ENCODE peak calls at places on chromosomes 2 and 18, in five cellular contexts. D is upper lobe of right lung; H is aorta; I is IMR-90; W is naive thymus-derived CD4-positive, alpha-beta T cell. U is an unnamed sample.

GRCh38 chr2:152459116-152459515 is 124.1 kb downstream of the FMNL2 start:
- ATAC-seq in W (no peak), D (no peak), H (no peak), I (no peak), U (no peak)

GRCh38 chr2:232528746-232529445 is 2.9 kb downstream of the CHRND start:
- ATAC-seq in H (no peak), I (no peak), W (peak), D (peak), U (no peak)

GRCh38 chr18:79625195-79625923 is 54.2 kb upstream of the CTDP1 start:
- ATAC-seq in H (no peak), W (peak), D (peak), I (no peak), U (no peak)

GRCh38 chr2:70851704-70852103 is 16.1 kb upstream of the CD207 start:
- ATAC-seq in D (peak), I (no peak), W (peak), H (no peak), U (no peak)

GRCh38 chr2:169415233-169415748 is 53.0 kb upstream of the LRP2 start:
- ATAC-seq in H (no peak), D (no peak), W (no peak), I (no peak), U (no peak)

GRCh38 chr2:134310450-134311079 is 56.7 kb downstream of the MGAT5 start:
- ATAC-seq in I (no peak), W (no peak), H (peak), D (no peak), U (no peak)

GRCh38 chr2:158486970-158487325 is 30.2 kb downstream of the PKP4 start:
- ATAC-seq in W (no peak), H (no peak), D (no peak), I (peak), U (no peak)

GRCh38 chr2:217873371-217873770 is 129.4 kb downstream of the TNS1 start:
- ATAC-seq in H (no peak), W (no peak), I (no peak), D (no peak), U (no peak)

GRCh38 chr2:129466389-129466788 is 513.1 kb upstream of the RAB6C start:
- ATAC-seq in D (no peak), I (no peak), H (no peak), W (no peak), U (no peak)

GRCh38 chr18:57809190-57809589 is 6.1 kb upstream of the ATP8B1 start:
- ATAC-seq in I (no peak), D (no peak), W (no peak), H (no peak), U (no peak)

GRCh38 chr18:24928479-24928878 is 423.5 kb downstream of the ZNF521 start:
- ATAC-seq in H (no peak), W (no peak), I (no peak), D (no peak), U (no peak)

GRCh38 chr2:62627667-62628066 is 77.8 kb upstream of the EHBP1 start:
- ATAC-seq in W (no peak), I (no peak), D (no peak), H (no peak), U (no peak)

GRCh38 chr2:28239152-28239551 is 153.5 kb upstream of the FOSL2 start:
- ATAC-seq in H (no peak), W (no peak), D (no peak), I (no peak), U (no peak)

GRCh38 chr2:181371782-181372292 is 85.3 kb upstream of the ITGA4 start:
- ATAC-seq in W (no peak), D (no peak), H (no peak), I (no peak), U (peak)

GRCh38 chr2:9319338-9319715 is 104.0 kb downstream of the ITGB1BP1 start:
- ATAC-seq in W (no peak), H (peak), D (peak), I (no peak), U (no peak)

GRCh38 chr2:38217401-38218188 is 141.6 kb upstream of the CYP1B1 start:
- ATAC-seq in D (no peak), I (no peak), W (no peak), H (no peak), U (no peak)

GRCh38 chr2:708667-709066 is 31.5 kb upstream of the TMEM18 start:
- ATAC-seq in D (peak), W (no peak), I (no peak), H (peak), U (no peak)

GRCh38 chr2:197140045-197140444 is 170.5 kb downstream of the ANKRD44 start:
- ATAC-seq in W (peak), H (no peak), D (no peak), I (no peak), U (no peak)

GRCh38 chr2:82013641-82014040 is 1709.1 kb upstream of the LRRTM1 start:
- ATAC-seq in H (no peak), I (no peak), D (no peak), W (no peak), U (no peak)

DNA sequence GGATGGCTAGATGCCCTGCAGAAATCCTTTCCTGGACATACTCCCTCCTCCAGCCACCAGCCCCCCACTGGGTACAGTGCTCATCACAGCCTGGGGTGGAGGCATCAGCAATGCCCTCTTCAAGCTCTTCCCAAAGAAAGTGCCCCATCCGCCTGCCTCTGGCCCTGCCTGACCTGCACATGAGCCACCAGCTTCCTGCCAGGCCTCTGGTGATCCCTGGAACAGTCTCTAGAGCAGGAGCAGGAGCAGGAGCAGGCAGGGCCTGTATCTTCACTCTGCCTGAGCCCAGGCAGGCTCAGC is 54.1 kb upstream of the CAB39 start:
- ATAC-seq in I (no peak), D (no peak), H (no peak), W (no peak), U (no peak)
- H3K4me3 ChIP-seq in I (no peak), D (no peak), H (no peak), W (no peak), U (no peak)

GRCh38 chr2:235026649-235027557 is 75.1 kb downstream of the SH3BP4 start:
- ATAC-seq in D (peak), I (no peak), H (no peak), W (no peak), U (peak)
- H3K4me3 ChIP-seq in D (no peak), I (no peak), H (no peak), W (no peak), U (no peak)

GRCh38 chr18:61019902-61020301 is 313.3 kb upstream of the CDH20 start:
- ATAC-seq in D (no peak), I (no peak), H (no peak), W (no peak), U (no peak)

DNA sequence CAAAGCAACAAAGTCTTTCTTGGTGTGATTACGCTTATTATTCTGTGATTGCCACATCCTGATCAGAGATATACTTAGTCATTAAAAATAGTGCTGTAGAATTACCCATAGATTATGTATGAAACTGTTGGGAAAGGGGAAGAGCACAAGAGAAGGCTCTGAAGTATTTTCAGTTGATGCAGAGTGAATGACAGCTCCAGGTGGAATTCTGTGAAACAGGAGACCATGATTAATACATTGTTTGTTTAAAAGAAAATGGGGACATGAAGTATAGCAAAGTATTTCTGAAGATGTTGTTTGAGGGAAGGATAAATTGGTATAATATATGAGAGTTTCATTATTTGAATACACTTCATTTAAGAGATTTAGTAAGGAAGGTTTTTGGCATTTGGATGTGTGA is 307.6 kb upstream of the CDH20 start:
- ATAC-seq in I (no peak), H (no peak), D (no peak), W (no peak), U (no peak)
- H3K4me3 ChIP-seq in I (no peak), H (no peak), D (no peak), W (no peak), U (no peak)

GRCh38 chr2:156890498-156891148 is 366.9 kb upstream of the GALNT5 start:
- ATAC-seq in H (no peak), D (no peak), W (no peak), I (no peak), U (no peak)
- H3K4me3 ChIP-seq in H (no peak), D (no peak), W (no peak), I (no peak), U (no peak)

GRCh38 chr2:42795871-42796301 is 3.5 kb upstream of the HAAO start:
- ATAC-seq in D (no peak), W (no peak), I (peak), H (no peak), U (no peak)
- H3K4me3 ChIP-seq in D (no peak), W (no peak), I (no peak), H (no peak), U (no peak)